ENCODE peak calls at places on chromosomes 16 and 17, in eight cellular contexts. One of them, this sample, is unnamed.

GRCh38 chr17:76820039-76820438 is 48.2 kb upstream of the MGAT5B start:
- DNase-seq in lung: no peak
- DNase-seq in keratinocyte: no peak
- DNase-seq in heart right ventricle: no peak
- DNase-seq in neural progenitor cell: no peak
- DNase-seq in adrenal gland: no peak
- DNase-seq in iPS DF 6.9: no peak
- DNase-seq in Peyer's patch: no peak
- DNase-seq in this sample: no peak

GRCh38 chr17:8583954-8584353 is 46.6 kb downstream of the MYH10 start:
- DNase-seq in lung: no peak
- DNase-seq in keratinocyte: no peak
- DNase-seq in heart right ventricle: no peak
- DNase-seq in neural progenitor cell: no peak
- DNase-seq in adrenal gland: no peak
- DNase-seq in iPS DF 6.9: no peak
- DNase-seq in Peyer's patch: no peak
- DNase-seq in this sample: no peak

GRCh38 chr17:47324224-47325020 is 667 bp downstream of the EFCAB13 start:
- DNase-seq in lung: no peak
- DNase-seq in keratinocyte: no peak
- DNase-seq in heart right ventricle: peak; percentile 35
- DNase-seq in neural progenitor cell: peak; percentile 48
- DNase-seq in adrenal gland: peak; percentile 65
- DNase-seq in iPS DF 6.9: no peak
- DNase-seq in Peyer's patch: peak; percentile 71
- DNase-seq in this sample: peak; percentile 53

GRCh38 chr16:55668337-55669281 is 12.8 kb downstream of the SLC6A2 start:
- DNase-seq in lung: no peak
- DNase-seq in keratinocyte: peak; percentile 66
- DNase-seq in heart right ventricle: no peak
- DNase-seq in neural progenitor cell: no peak
- DNase-seq in adrenal gland: peak; percentile 70
- DNase-seq in iPS DF 6.9: no peak
- DNase-seq in Peyer's patch: no peak
- DNase-seq in this sample: peak; percentile 63

GRCh38 chr17:7133424-7133823 is 18.8 kb upstream of the ASGR2 start:
- DNase-seq in lung: peak; percentile 49
- DNase-seq in keratinocyte: no peak
- DNase-seq in heart right ventricle: peak; percentile 38
- DNase-seq in neural progenitor cell: peak; percentile 79
- DNase-seq in adrenal gland: peak; percentile 34
- DNase-seq in iPS DF 6.9: no peak
- DNase-seq in Peyer's patch: peak; percentile 49
- DNase-seq in this sample: no peak

GRCh38 chr16:2056681-2057407 is 9.1 kb downstream of the TSC2 start:
- DNase-seq in lung: no peak
- DNase-seq in keratinocyte: no peak
- DNase-seq in heart right ventricle: no peak
- DNase-seq in neural progenitor cell: peak; percentile 59
- DNase-seq in adrenal gland: no peak
- DNase-seq in iPS DF 6.9: no peak
- DNase-seq in Peyer's patch: no peak
- DNase-seq in this sample: no peak

GRCh38 chr17:66114609-66115008 is 77.3 kb downstream of the CEP112 start:
- DNase-seq in lung: no peak
- DNase-seq in keratinocyte: no peak
- DNase-seq in heart right ventricle: no peak
- DNase-seq in neural progenitor cell: no peak
- DNase-seq in adrenal gland: no peak
- DNase-seq in iPS DF 6.9: no peak
- DNase-seq in Peyer's patch: no peak
- DNase-seq in this sample: no peak

GRCh38 chr16:55672471-55672870 is 16.7 kb downstream of the SLC6A2 start:
- DNase-seq in lung: no peak
- DNase-seq in keratinocyte: no peak
- DNase-seq in heart right ventricle: peak; percentile 24
- DNase-seq in neural progenitor cell: no peak
- DNase-seq in adrenal gland: peak; percentile 89
- DNase-seq in iPS DF 6.9: no peak
- DNase-seq in Peyer's patch: no peak
- DNase-seq in this sample: peak; percentile 24

GRCh38 chr16:23833960-23834685 is 1.7 kb upstream of the PRKCB start:
- DNase-seq in lung: no peak
- DNase-seq in keratinocyte: no peak
- DNase-seq in heart right ventricle: no peak
- DNase-seq in neural progenitor cell: no peak
- DNase-seq in adrenal gland: no peak
- DNase-seq in iPS DF 6.9: no peak
- DNase-seq in Peyer's patch: no peak
- DNase-seq in this sample: no peak

GRCh38 chr17:72456026-72456569 is 335.3 kb downstream of the SOX9 start:
- DNase-seq in lung: no peak
- DNase-seq in keratinocyte: no peak
- DNase-seq in heart right ventricle: no peak
- DNase-seq in neural progenitor cell: no peak
- DNase-seq in adrenal gland: no peak
- DNase-seq in iPS DF 6.9: no peak
- DNase-seq in Peyer's patch: peak; percentile 70
- DNase-seq in this sample: no peak

GRCh38 chr17:64499805-64500486 is 3.1 kb upstream of the POLG2 start:
- DNase-seq in lung: no peak
- DNase-seq in keratinocyte: no peak
- DNase-seq in heart right ventricle: no peak
- DNase-seq in neural progenitor cell: no peak
- DNase-seq in adrenal gland: no peak
- DNase-seq in iPS DF 6.9: no peak
- DNase-seq in Peyer's patch: no peak
- DNase-seq in this sample: no peak

GRCh38 chr17:39951924-39952664 is 10.7 kb upstream of the GSDMA start:
- DNase-seq in lung: no peak
- DNase-seq in keratinocyte: no peak
- DNase-seq in heart right ventricle: peak; percentile 30
- DNase-seq in neural progenitor cell: no peak
- DNase-seq in adrenal gland: peak; percentile 27
- DNase-seq in iPS DF 6.9: no peak
- DNase-seq in Peyer's patch: no peak
- DNase-seq in this sample: peak; percentile 64

GRCh38 chr16:28211758-28212531 is at the start of gene XPO6:
- DNase-seq in lung: peak; percentile 96
- DNase-seq in keratinocyte: peak; percentile 30
- DNase-seq in heart right ventricle: peak; percentile 98
- DNase-seq in neural progenitor cell: peak; percentile 97
- DNase-seq in adrenal gland: peak; percentile 97
- DNase-seq in iPS DF 6.9: peak; percentile 48
- DNase-seq in Peyer's patch: peak; percentile 98
- DNase-seq in this sample: peak; percentile 96

GRCh38 chr17:81513669-81514484 is 1.3 kb upstream of the ACTG1 start:
- DNase-seq in lung: peak; percentile 60
- DNase-seq in keratinocyte: no peak
- DNase-seq in heart right ventricle: peak; percentile 73
- DNase-seq in neural progenitor cell: peak; percentile 85
- DNase-seq in adrenal gland: peak; percentile 75
- DNase-seq in iPS DF 6.9: no peak
- DNase-seq in Peyer's patch: peak; percentile 84
- DNase-seq in this sample: peak; percentile 88

GRCh38 chr17:19009970-19010369 is 5.4 kb upstream of the FAM83G start:
- DNase-seq in lung: no peak
- DNase-seq in keratinocyte: no peak
- DNase-seq in heart right ventricle: no peak
- DNase-seq in neural progenitor cell: no peak
- DNase-seq in adrenal gland: no peak
- DNase-seq in iPS DF 6.9: no peak
- DNase-seq in Peyer's patch: no peak
- DNase-seq in this sample: no peak

GRCh38 chr16:70594569-70594968 is 51.8 kb upstream of the IL34 start:
- DNase-seq in lung: peak; percentile 89
- DNase-seq in keratinocyte: no peak
- DNase-seq in heart right ventricle: no peak
- DNase-seq in neural progenitor cell: no peak
- DNase-seq in adrenal gland: peak; percentile 95
- DNase-seq in iPS DF 6.9: no peak
- DNase-seq in Peyer's patch: no peak
- DNase-seq in this sample: no peak

GRCh38 chr17:75819723-75820410 is 24.3 kb downstream of the UNC13D start:
- DNase-seq in lung: no peak
- DNase-seq in keratinocyte: no peak
- DNase-seq in heart right ventricle: no peak
- DNase-seq in neural progenitor cell: no peak
- DNase-seq in adrenal gland: no peak
- DNase-seq in iPS DF 6.9: no peak
- DNase-seq in Peyer's patch: no peak
- DNase-seq in this sample: no peak

GRCh38 chr16:86772231-86772510 is 193.8 kb downstream of the FOXL1 start:
- DNase-seq in lung: no peak
- DNase-seq in keratinocyte: no peak
- DNase-seq in heart right ventricle: no peak
- DNase-seq in neural progenitor cell: no peak
- DNase-seq in adrenal gland: no peak
- DNase-seq in iPS DF 6.9: no peak
- DNase-seq in Peyer's patch: no peak
- DNase-seq in this sample: no peak

GRCh38 chr16:64983226-64983625 is 138.6 kb downstream of the CDH11 start:
- DNase-seq in lung: no peak
- DNase-seq in keratinocyte: no peak
- DNase-seq in heart right ventricle: no peak
- DNase-seq in neural progenitor cell: no peak
- DNase-seq in adrenal gland: no peak
- DNase-seq in iPS DF 6.9: no peak
- DNase-seq in Peyer's patch: no peak
- DNase-seq in this sample: no peak

GRCh38 chr17:22484826-22485225 is 792.5 kb downstream of the KCNJ18 start:
- DNase-seq in lung: no peak
- DNase-seq in keratinocyte: no peak
- DNase-seq in heart right ventricle: no peak
- DNase-seq in neural progenitor cell: no peak
- DNase-seq in adrenal gland: no peak
- DNase-seq in iPS DF 6.9: no peak
- DNase-seq in Peyer's patch: no peak
- DNase-seq in this sample: no peak
- H3K9me3 ChIP-seq in lung: no peaks in the 10 kb centered on the region
- H3K9me3 ChIP-seq in keratinocyte: no peaks in the 10 kb centered on the region
- H3K9me3 ChIP-seq in heart right ventricle: peaks cover 22% of the 10 kb centered on the region
- H3K9me3 ChIP-seq in neural progenitor cell: peaks cover 12% of the 10 kb centered on the region
- H3K9me3 ChIP-seq in adrenal gland: no peaks in the 10 kb centered on the region
- H3K9me3 ChIP-seq in iPS DF 6.9: peaks cover 15% of the 10 kb centered on the region
- H3K9me3 ChIP-seq in Peyer's patch: no peaks in the 10 kb centered on the region
- H3K9me3 ChIP-seq in this sample: no peaks in the 10 kb centered on the region

DNA sequence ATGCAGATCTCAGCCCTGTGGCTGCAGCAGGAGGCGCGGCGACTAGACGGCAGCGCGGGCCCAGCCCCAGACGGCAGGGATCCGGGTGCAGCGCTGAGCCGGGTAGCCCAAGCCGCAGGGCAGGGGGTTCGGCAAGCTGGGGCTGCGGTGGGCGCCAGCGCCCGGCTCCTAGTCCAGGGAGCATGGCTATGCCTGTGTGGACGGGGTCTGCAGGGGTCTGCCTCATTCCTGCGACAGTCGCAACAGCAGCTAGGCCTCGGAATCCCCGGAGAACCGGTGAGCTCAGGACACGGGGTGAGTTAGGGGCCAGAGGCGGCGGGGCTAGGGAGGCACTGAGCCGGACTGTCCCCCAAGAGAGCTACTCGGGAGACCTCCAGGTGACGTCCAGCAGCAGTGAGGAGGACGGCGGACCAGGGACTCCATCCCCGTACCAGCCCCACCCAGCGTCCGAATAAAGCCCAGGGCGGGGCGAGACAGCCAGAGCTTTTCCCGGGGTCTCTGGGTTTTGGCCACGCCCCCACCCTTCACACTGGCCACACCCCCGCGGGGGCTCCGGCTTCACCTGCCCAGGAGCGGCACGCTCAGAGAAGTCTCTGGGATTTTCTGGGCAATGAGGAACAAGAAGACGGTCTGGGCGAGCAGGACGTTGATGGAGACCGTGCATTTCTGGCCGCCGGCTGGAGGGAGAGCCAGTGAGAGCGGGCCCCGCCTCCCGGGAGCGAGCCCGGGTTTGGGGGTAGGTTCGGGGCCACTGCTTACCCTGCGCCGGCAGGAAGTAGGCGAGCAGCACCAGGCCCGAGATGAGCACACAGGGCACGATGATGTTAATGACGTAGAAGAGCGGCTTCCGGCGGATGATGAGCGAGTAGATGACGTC is 1.1 kb downstream of the C17orf107 start:
- DNase-seq in lung: no peak
- DNase-seq in keratinocyte: no peak
- DNase-seq in heart right ventricle: no peak
- DNase-seq in neural progenitor cell: peak; percentile 70
- DNase-seq in adrenal gland: no peak
- DNase-seq in iPS DF 6.9: no peak
- DNase-seq in Peyer's patch: no peak
- DNase-seq in this sample: no peak
- H3K4me3 ChIP-seq in lung: no peak overlapping the region
- H3K4me3 ChIP-seq in keratinocyte: no peak overlapping the region
- H3K4me3 ChIP-seq in heart right ventricle: peak overlapping the region; percentile 58
- H3K4me3 ChIP-seq in neural progenitor cell: peak overlapping the region; percentile 24
- H3K4me3 ChIP-seq in adrenal gland: no peak overlapping the region
- H3K4me3 ChIP-seq in iPS DF 6.9: peak overlapping the region; percentile 7
- H3K4me3 ChIP-seq in Peyer's patch: peak overlapping the region; percentile 47
- H3K4me3 ChIP-seq in this sample: peak overlapping the region; percentile 64

GRCh38 chr17:79097226-79098055 is 22.8 kb downstream of the ENGASE start:
- DNase-seq in lung: no peak
- DNase-seq in keratinocyte: no peak
- DNase-seq in heart right ventricle: no peak
- DNase-seq in neural progenitor cell: peak; percentile 43
- DNase-seq in adrenal gland: no peak
- DNase-seq in iPS DF 6.9: no peak
- DNase-seq in Peyer's patch: no peak
- DNase-seq in this sample: no peak
- H3K27me3 ChIP-seq in lung: no peaks in the 10 kb centered on the region
- H3K27me3 ChIP-seq in keratinocyte: peaks cover 80% of the 10 kb centered on the region
- H3K27me3 ChIP-seq in heart right ventricle: peaks cover 95% of the 10 kb centered on the region
- H3K27me3 ChIP-seq in neural progenitor cell: peaks cover 18% of the 10 kb centered on the region
- H3K27me3 ChIP-seq in adrenal gland: peaks cover 32% of the 10 kb centered on the region
- H3K27me3 ChIP-seq in iPS DF 6.9: no peaks in the 10 kb centered on the region
- H3K27me3 ChIP-seq in Peyer's patch: no peaks in the 10 kb centered on the region
- H3K27me3 ChIP-seq in this sample: peaks cover 91% of the 10 kb centered on the region

DNA sequence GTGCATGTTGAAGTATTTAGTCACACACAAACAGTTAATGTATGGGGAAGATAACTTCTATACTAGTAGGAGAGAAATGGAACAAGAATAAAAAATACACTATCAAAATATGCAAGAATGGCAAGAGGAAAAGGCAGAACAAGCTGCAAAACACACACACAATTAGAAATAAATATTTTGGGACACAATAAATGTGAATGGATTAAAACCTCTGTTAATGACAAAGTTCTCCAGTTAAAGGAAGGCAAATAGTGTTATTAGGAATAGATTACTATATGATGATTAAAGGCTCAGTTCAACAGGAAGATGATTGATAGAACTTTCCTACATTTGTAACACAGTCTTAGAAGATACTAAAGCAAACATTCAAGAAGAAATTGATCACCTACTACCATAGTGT is 106.3 kb upstream of the ZNF750 start:
- DNase-seq in lung: no peak
- DNase-seq in keratinocyte: no peak
- DNase-seq in heart right ventricle: no peak
- DNase-seq in neural progenitor cell: no peak
- DNase-seq in adrenal gland: no peak
- DNase-seq in iPS DF 6.9: no peak
- DNase-seq in Peyer's patch: no peak
- DNase-seq in this sample: no peak
- H3K9me3 ChIP-seq in lung: peaks cover 6% of the 10 kb centered on the region
- H3K9me3 ChIP-seq in keratinocyte: peaks cover 16% of the 10 kb centered on the region
- H3K9me3 ChIP-seq in heart right ventricle: peaks cover 39% of the 10 kb centered on the region
- H3K9me3 ChIP-seq in neural progenitor cell: peaks cover 29% of the 10 kb centered on the region
- H3K9me3 ChIP-seq in adrenal gland: no peaks in the 10 kb centered on the region
- H3K9me3 ChIP-seq in iPS DF 6.9: peaks cover 20% of the 10 kb centered on the region
- H3K9me3 ChIP-seq in Peyer's patch: peaks cover 18% of the 10 kb centered on the region
- H3K9me3 ChIP-seq in this sample: peaks cover 18% of the 10 kb centered on the region

This sample was measured in psoas muscle.